ENCODE peak calls at places on chromosome 1, in ten cellular contexts. A, M, J, U, H, E, V, W, Q and X are unnamed samples.

GRCh38 chr1:217747156-217747769 is 116.1 kb downstream of the SPATA17 start:
- DNase-seq in E (peak; percentile 40), A (peak; percentile 75), W (no peak), Q (no peak), V (no peak), H (peak; percentile 59), U (peak; percentile 17), M (no peak), J (no peak), X (peak; percentile 44)

GRCh38 chr1:89781494-89782126 is 39.2 kb upstream of the LRRC8D start:
- DNase-seq in A (no peak), M (no peak), V (no peak), Q (no peak), U (no peak), E (no peak), J (no peak), W (no peak), H (peak; percentile 32), X (no peak)

GRCh38 chr1:24955161-24955560 is 25.1 kb upstream of the RUNX3 start:
- DNase-seq in E (peak; percentile 42), Q (no peak), H (peak; percentile 45), A (peak; percentile 81), J (no peak), W (no peak), M (no peak), V (no peak), U (peak; percentile 55), X (peak; percentile 84)

GRCh38 chr1:115647000-115647399 is 5.2 kb downstream of the VANGL1 start:
- DNase-seq in M (no peak), E (no peak), H (peak; percentile 32), A (peak; percentile 19), V (no peak), J (no peak), Q (no peak), W (no peak), U (no peak), X (no peak)

GRCh38 chr1:36572142-36572715 is 89.5 kb upstream of the CSF3R start:
- DNase-seq in M (no peak), A (no peak), Q (peak; percentile 41), V (no peak), W (no peak), E (no peak), J (no peak), U (no peak), H (no peak), X (no peak)

GRCh38 chr1:68120136-68120791 is 69.8 kb upstream of the DIRAS3 start:
- DNase-seq in U (peak; percentile 57), A (peak; percentile 89), E (peak; percentile 84), Q (no peak), W (peak; percentile 80), M (no peak), J (peak; percentile 25), H (peak; percentile 90), V (peak; percentile 53), X (peak; percentile 73)

GRCh38 chr1:68788762-68789161 is 291.9 kb upstream of the DEPDC1 start:
- DNase-seq in U (no peak), V (no peak), J (no peak), E (no peak), M (no peak), Q (no peak), H (no peak), W (no peak), A (no peak), X (no peak)

GRCh38 chr1:234120327-234120944 is 216.0 kb downstream of the SLC35F3 start:
- DNase-seq in H (no peak), J (no peak), U (no peak), M (no peak), V (no peak), A (no peak), E (no peak), W (no peak), Q (no peak), X (no peak)

GRCh38 chr1:12595839-12596821 is 21.9 kb downstream of the DHRS3 start:
- DNase-seq in J (peak; percentile 85), A (peak; percentile 92), W (peak; percentile 96), H (peak; percentile 97), E (peak; percentile 99), V (peak; percentile 77), U (peak; percentile 97), M (peak; percentile 91), Q (peak; percentile 94), X (peak; percentile 72)

GRCh38 chr1:18297896-18298648 is 182.7 kb upstream of the KLHDC7A start:
- DNase-seq in U (no peak), A (no peak), V (no peak), E (no peak), J (no peak), Q (no peak), H (no peak), W (no peak), M (no peak), X (no peak)

GRCh38 chr1:60920561-60920960 is 161.8 kb upstream of the NFIA start:
- DNase-seq in H (no peak), V (no peak), U (no peak), W (no peak), E (no peak), M (no peak), Q (no peak), A (no peak), J (no peak), X (no peak)

GRCh38 chr1:11448375-11449085 is 30.4 kb upstream of the DISP3 start:
- DNase-seq in M (no peak), U (no peak), Q (no peak), A (no peak), W (no peak), H (peak; percentile 5), J (no peak), E (no peak), V (no peak), X (no peak)

GRCh38 chr1:21244986-21245687 is 45.1 kb downstream of the ECE1 start:
- DNase-seq in Q (no peak), U (no peak), E (no peak), V (peak; percentile 81), H (no peak), J (no peak), A (no peak), M (no peak), W (no peak), X (no peak)
- TF ChIP-seq CTCF in Q (peak; percentile 30), U (peak; percentile 47), E (peak; percentile 38), V (peak; percentile 7), H (peak; percentile 47), J (no peak), A (peak; percentile 62), M (no peak), W (no peak), X (peak; percentile 46)

GRCh38 chr1:150272379-150272840 is at the start of gene C1orf54:
- DNase-seq in E (peak; percentile 45), J (no peak), M (no peak), W (peak; percentile 83), V (no peak), Q (no peak), A (no peak), H (peak; percentile 67), U (no peak), X (no peak)
- TF ChIP-seq CTCF in E (peak; percentile 34), J (no peak), M (no peak), W (peak; percentile 11), V (no peak), Q (peak; percentile 19), A (no peak), H (peak; percentile 20), U (peak; percentile 34), X (no peak)

DNA sequence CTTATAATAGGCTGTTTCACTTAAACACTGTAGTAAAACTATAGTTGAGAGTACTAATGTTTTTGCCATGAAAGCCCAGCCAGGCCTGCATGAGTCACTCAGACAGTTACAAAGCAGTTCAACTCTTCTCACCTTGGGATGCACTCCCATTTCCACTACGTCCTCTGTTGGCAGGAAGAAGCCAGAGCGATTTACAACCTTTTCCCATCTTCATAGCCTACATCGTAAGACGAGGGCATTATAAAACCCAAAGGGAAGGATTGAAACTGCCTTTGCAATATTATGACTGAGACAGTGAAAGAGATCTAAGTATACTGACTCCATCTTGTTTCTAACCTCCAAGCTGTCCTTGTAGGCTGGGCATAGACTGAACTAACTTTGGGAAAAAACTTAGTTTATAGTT is 71.8 kb upstream of the CSF1 start:
- DNase-seq in W (no peak), Q (no peak), J (no peak), H (peak; percentile 77), V (no peak), M (no peak), U (no peak), A (peak; percentile 66), E (no peak), X (peak; percentile 67)
- TF ChIP-seq CTCF in W (no peak), Q (no peak), J (no peak), H (no peak), V (no peak), M (no peak), U (no peak), A (peak; percentile 38), E (no peak), X (no peak)

DNA sequence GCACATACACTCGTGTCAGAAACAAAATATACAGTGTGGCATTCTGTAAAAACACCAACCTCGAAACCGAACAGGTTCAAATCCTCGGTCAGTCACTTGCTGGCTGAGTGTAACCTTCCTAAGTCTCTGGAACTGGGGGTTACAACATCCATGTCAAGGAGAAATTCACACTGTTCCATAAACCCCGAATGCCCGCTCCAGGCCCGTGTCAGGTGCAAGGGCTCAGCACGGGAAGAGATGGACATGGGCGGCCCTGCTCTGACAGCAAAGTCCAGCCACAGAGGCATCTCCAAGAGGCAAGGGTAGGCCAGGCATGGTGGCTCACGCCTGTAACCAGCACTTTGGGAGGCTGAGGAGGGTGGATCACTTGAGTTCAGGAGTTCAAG is 79.5 kb downstream of the SLC66A1 start:
- DNase-seq in A (no peak), E (no peak), J (no peak), V (no peak), H (no peak), Q (no peak), W (no peak), U (no peak), M (no peak), X (no peak)
- TF ChIP-seq CTCF in A (no peak), E (no peak), J (no peak), V (no peak), H (no peak), Q (no peak), W (peak; percentile 0), U (no peak), M (no peak), X (no peak)

DNA sequence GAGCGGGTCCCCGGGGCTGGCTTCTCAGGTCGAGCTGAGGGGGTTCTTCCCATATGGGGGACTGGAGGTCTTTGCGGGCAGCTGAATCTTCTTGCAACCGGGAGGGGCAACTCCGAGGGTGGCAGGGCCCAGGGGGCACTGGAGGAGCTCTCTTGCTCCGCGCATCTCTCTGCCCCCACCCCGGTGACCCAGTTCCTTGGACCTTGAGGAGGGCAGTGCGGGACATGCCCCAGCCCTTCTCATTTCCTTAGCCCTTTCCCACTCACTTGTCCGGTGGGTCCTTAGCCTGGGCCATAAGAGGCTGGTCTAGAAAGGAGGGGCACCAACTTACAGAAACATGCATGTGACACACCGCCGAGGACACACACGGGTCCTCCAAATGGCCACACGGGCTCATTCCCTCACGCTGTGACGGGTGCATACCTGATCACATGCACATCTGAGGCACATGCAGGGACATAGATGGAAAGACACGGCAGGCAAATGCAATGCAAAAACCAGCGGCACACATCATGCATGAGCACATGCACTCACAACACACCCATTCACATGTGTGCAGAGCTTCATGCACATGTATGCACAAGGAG is 630 bp downstream of the HPCA start:
- DNase-seq in U (no peak), A (no peak), Q (no peak), V (no peak), E (no peak), H (no peak), M (no peak), W (no peak), J (no peak), X (no peak)
- TF ChIP-seq CTCF in U (no peak), A (no peak), Q (no peak), V (no peak), E (no peak), H (no peak), M (no peak), W (no peak), J (no peak), X (no peak)

GRCh38 chr1:200302192-200302892 is 107.5 kb downstream of the ZNF281 start:
- DNase-seq in H (peak; percentile 47), J (no peak), U (no peak), A (peak; percentile 67), E (peak; percentile 40), M (no peak), W (no peak), Q (peak; percentile 77), V (peak; percentile 74), X (peak; percentile 41)
- TF ChIP-seq CTCF in H (peak; percentile 9), J (no peak), U (no peak), A (peak; percentile 61), E (peak; percentile 23), M (no peak), W (no peak), Q (peak; percentile 9), V (peak; percentile 17), X (no peak)